ENCODE peak calls at places on chromosomes 4 and X, in eight cellular contexts. P, X, C, W, H, Y, I and G are unnamed samples.

GRCh38 chrX:134908235-134908834 is 82.5 kb upstream of the SMIM10 start:
- DNase-seq in H (no peak), X (no peak), W (peak; percentile 46), Y (peak; percentile 35), P (no peak), C (no peak), I (no peak), G (no peak)

GRCh38 chrX:154046262-154046771 is 26.6 kb upstream of the IRAK1 start:
- DNase-seq in I (no peak), C (no peak), X (peak; percentile 45), Y (peak; percentile 79), W (peak; percentile 87), P (no peak), H (peak; percentile 60), G (no peak)

GRCh38 chr4:164446516-164446915 is 307.4 kb upstream of the SMIM31 start:
- DNase-seq in W (no peak), C (no peak), X (no peak), I (no peak), P (no peak), H (no peak), Y (peak; percentile 77), G (no peak)

GRCh38 chr4:83629945-83630684 is 94.2 kb downstream of the GPAT3 start:
- DNase-seq in I (no peak), P (no peak), Y (peak; percentile 30), H (peak; percentile 44), C (no peak), X (peak; percentile 29), W (peak; percentile 73), G (no peak)

GRCh38 chrX:25726539-25726938 is 411.6 kb upstream of the MAGEB18 start:
- DNase-seq in H (no peak), I (no peak), Y (peak; percentile 22), X (no peak), C (no peak), P (no peak), W (no peak), G (no peak)

GRCh38 chr4:184688447-184688846 is 38.9 kb downstream of the PRIMPOL start:
- DNase-seq in I (no peak), C (no peak), P (no peak), Y (peak; percentile 95), W (peak; percentile 89), H (peak; percentile 82), X (no peak), G (no peak)

GRCh38 chr4:163866728-163867313 is 372.3 kb downstream of the TMA16 start:
- DNase-seq in H (no peak), W (no peak), Y (peak; percentile 64), X (no peak), C (no peak), I (no peak), P (no peak), G (no peak)

GRCh38 chrX:105120460-105120859 is 100.0 kb downstream of the TEX13A start:
- DNase-seq in C (no peak), P (no peak), X (no peak), W (no peak), Y (no peak), H (no peak), I (no peak), G (no peak)

GRCh38 chrX:8815460-8816065 is 14.4 kb upstream of the FAM9A start:
- DNase-seq in C (no peak), X (no peak), I (no peak), P (no peak), Y (peak; percentile 37), H (peak; percentile 42), W (peak; percentile 21), G (no peak)

GRCh38 chr4:121212801-121213200 is 48.7 kb upstream of the TNIP3 start:
- DNase-seq in Y (no peak), W (peak; percentile 24), C (no peak), X (no peak), I (no peak), P (no peak), H (no peak), G (no peak)

GRCh38 chrX:106939566-106939965 is 19.4 kb downstream of the CLDN2 start:
- DNase-seq in H (no peak), P (no peak), C (no peak), Y (no peak), I (no peak), W (no peak), X (no peak), G (no peak)

GRCh38 chrX:36431819-36432218 is 512.3 kb downstream of the CFAP47 start:
- DNase-seq in C (no peak), P (no peak), Y (peak; percentile 72), W (no peak), I (no peak), X (no peak), H (no peak), G (no peak)

GRCh38 chrX:110050386-110050785 is 47.5 kb downstream of the TMEM164 start:
- DNase-seq in H (no peak), I (no peak), Y (no peak), W (no peak), X (no peak), P (no peak), C (no peak), G (no peak)

GRCh38 chr4:81207793-81208192 is 7.2 kb downstream of the PRKG2 start:
- DNase-seq in W (peak; percentile 98), P (no peak), X (no peak), H (peak; percentile 75), I (no peak), Y (peak; percentile 30), C (no peak), G (no peak)

GRCh38 chrX:71619193-71619592 is 882 bp upstream of the CXCR3 start:
- DNase-seq in X (no peak), H (no peak), W (no peak), I (no peak), P (peak; percentile 68), Y (no peak), C (peak; percentile 54), G (no peak)

GRCh38 chr4:107894138-107894603 is 37.2 kb upstream of the CYP2U1 start:
- DNase-seq in X (no peak), H (no peak), Y (no peak), W (no peak), I (no peak), C (no peak), P (no peak), G (no peak)

GRCh38 chr4:101065346-101065745 is 282.0 kb downstream of the PPP3CA start:
- DNase-seq in W (no peak), C (no peak), Y (no peak), X (no peak), H (no peak), I (no peak), P (no peak), G (no peak)

GRCh38 chrX:150205011-150205410 is 158.1 kb upstream of the MAMLD1 start:
- DNase-seq in C (no peak), Y (no peak), H (no peak), W (no peak), P (no peak), X (no peak), I (no peak), G (no peak)

GRCh38 chrX:78708171-78708570 is 39.3 kb upstream of the LPAR4 start:
- DNase-seq in H (peak; percentile 38), P (no peak), W (peak; percentile 48), C (no peak), Y (peak; percentile 51), I (no peak), X (no peak), G (no peak)

GRCh38 chr4:136922066-136922465 is 610.2 kb downstream of the PCDH18 start:
- DNase-seq in X (no peak), C (no peak), I (no peak), P (no peak), W (no peak), Y (no peak), H (no peak), G (no peak)

GRCh38 chr4:54800831-54801530 is 143.2 kb downstream of the KIT start:
- DNase-seq in X (no peak), Y (no peak), H (no peak), I (no peak), P (no peak), W (no peak), C (no peak), G (peak; percentile 2)

GRCh38 chrX:115018040-115018647 is 728 bp upstream of the IL13RA2 start:
- DNase-seq in C (no peak), X (no peak), I (no peak), P (no peak), H (no peak), W (no peak), Y (no peak), G (no peak)

GRCh38 chr4:155599596-155599995 is 67.1 kb upstream of the GUCY1A1 start:
- DNase-seq in W (no peak), X (no peak), H (no peak), Y (no peak), C (no peak), I (no peak), P (no peak), G (no peak)

GRCh38 chr4:173223743-173224142 is 55.1 kb downstream of the GALNT7 start:
- DNase-seq in P (no peak), H (no peak), X (no peak), Y (no peak), C (no peak), W (no peak), I (no peak), G (no peak)